ENCODE peak calls at places on chromosomes 4 and X, in eight cellular contexts. B is hepatocyte, C is HCT116, U is OCI-LY7, V is neural progenitor cell, K is SK-N-SH, T is PC-3, M is MM.1S. G is an unnamed sample.

GRCh38 chrX:37781808-37782207 is 1.9 kb downstream of the CYBB start:
- DNase-seq in V (no peak), C (no peak), K (no peak), B (no peak), U (no peak), M (no peak), T (no peak), G (no peak)

GRCh38 chr4:79682801-79683217 is 274.8 kb upstream of the GK2 start:
- DNase-seq in M (no peak), V (peak; percentile 12), U (no peak), B (no peak), T (no peak), C (no peak), K (no peak), G (no peak)

GRCh38 chrX:3680459-3680858 is 33.0 kb downstream of the PRKX start:
- DNase-seq in K (no peak), B (no peak), M (no peak), C (no peak), T (peak; percentile 2), U (no peak), V (no peak), G (no peak)

GRCh38 chr4:124262211-124263179 is 450.0 kb downstream of the ANKRD50 start:
- DNase-seq in C (peak; percentile 79), U (peak; percentile 63), B (peak; percentile 85), V (peak; percentile 84), K (peak; percentile 49), M (peak; percentile 69), T (peak; percentile 87), G (peak; percentile 86)

GRCh38 chrX:124098089-124098488 is 136.6 kb downstream of the STAG2 start:
- DNase-seq in K (peak; percentile 16), U (peak; percentile 48), M (peak; percentile 52), V (peak; percentile 39), C (no peak), B (peak; percentile 49), T (peak; percentile 53), G (peak; percentile 27)

GRCh38 chrX:107562482-107562881 is 65.8 kb upstream of the PRPS1 start:
- DNase-seq in B (no peak), U (no peak), C (no peak), K (no peak), V (no peak), M (no peak), T (peak; percentile 41), G (no peak)

GRCh38 chrX:108439434-108439883 is at the start of gene COL4A5:
- DNase-seq in T (peak; percentile 90), K (no peak), M (peak; percentile 69), V (peak; percentile 87), B (peak; percentile 72), U (no peak), C (peak; percentile 80), G (peak; percentile 85)

GRCh38 chrX:2513120-2513664 is 12.4 kb upstream of the DHRSX start:
- DNase-seq in U (peak; percentile 56), C (no peak), K (no peak), M (no peak), V (no peak), B (no peak), T (no peak), G (peak; percentile 16)

GRCh38 chrX:147693511-147693910 is 218.2 kb upstream of the FMR1 start:
- DNase-seq in U (no peak), T (no peak), V (no peak), C (no peak), B (no peak), M (no peak), K (no peak), G (no peak)

GRCh38 chr4:124529131-124529530 is 183.4 kb downstream of the ANKRD50 start:
- DNase-seq in T (no peak), M (no peak), C (no peak), B (no peak), U (no peak), V (no peak), K (no peak), G (no peak)

GRCh38 chr4:119116021-119116420 is 19.6 kb upstream of the MYOZ2 start:
- DNase-seq in T (no peak), C (no peak), K (no peak), B (no peak), M (no peak), V (no peak), U (no peak), G (no peak)
- TF ChIP-seq EZH2phosphoT487 in T (no peak), C (no peak), K (no peak), B (no peak), M (no peak), V (no peak), U (no peak), G (no peak)

GRCh38 chrX:134716620-134717012 is 58.3 kb upstream of the PLAC1 start:
- DNase-seq in M (no peak), C (no peak), K (no peak), U (no peak), V (no peak), T (no peak), B (no peak), G (no peak)

GRCh38 chrX:134721766-134722532 is 63.7 kb upstream of the PLAC1 start:
- DNase-seq in T (peak; percentile 51), C (no peak), M (no peak), V (no peak), K (no peak), U (no peak), B (no peak), G (no peak)

GRCh38 chrX:134717698-134718328 is 59.5 kb upstream of the PLAC1 start:
- DNase-seq in U (no peak), K (no peak), C (no peak), M (no peak), B (no peak), V (no peak), T (peak; percentile 53), G (no peak)

GRCh38 chrX:134715930-134716619 is 57.8 kb upstream of the PLAC1 start:
- DNase-seq in M (no peak), V (no peak), T (no peak), C (no peak), K (no peak), B (no peak), U (no peak), G (peak; percentile 2)

GRCh38 chrX:134718329-134719317 is 60.4 kb upstream of the PLAC1 start:
- DNase-seq in T (peak; percentile 96), B (peak; percentile 72), V (no peak), C (peak; percentile 54), M (peak; percentile 72), K (no peak), U (peak; percentile 7), G (peak; percentile 8)
- TF ChIP-seq CTCF in T (peak; percentile 36), B (no peak), V (no peak), C (no peak), M (no peak), K (peak; percentile 13), U (no peak), G (no peak)

DNA sequence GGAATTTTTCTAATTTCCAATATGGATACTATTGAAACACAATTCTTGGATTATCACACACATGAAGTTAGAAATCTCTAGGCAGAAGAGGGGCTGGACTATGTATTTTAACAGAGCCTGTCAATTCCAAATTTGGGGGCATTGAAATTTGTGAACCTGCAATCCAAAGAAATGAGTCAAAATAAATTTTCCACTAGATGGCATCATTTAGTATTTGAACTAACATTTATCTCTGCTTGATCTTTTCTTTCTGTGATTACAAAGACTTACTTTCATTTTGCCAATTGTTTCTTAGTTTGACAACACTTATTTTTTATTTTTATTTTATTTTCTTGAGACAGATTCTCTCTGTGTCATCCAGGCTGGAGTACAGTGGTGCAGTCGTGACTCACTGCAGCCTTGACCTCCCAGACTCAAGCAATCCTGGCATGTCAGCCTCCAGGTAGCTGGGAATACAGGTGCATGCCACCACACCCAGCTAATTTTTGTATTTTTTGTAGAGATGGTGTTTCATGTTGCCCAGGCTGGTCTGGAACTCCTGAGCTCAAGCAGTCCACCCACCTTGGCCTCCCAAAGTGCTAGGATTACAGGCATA is 2.7 kb upstream of the PYURF start:
- DNase-seq in U (peak; percentile 33), K (peak; percentile 18), V (no peak), B (no peak), C (no peak), M (peak; percentile 43), T (peak; percentile 53), G (peak; percentile 42)
- TF ChIP-seq EZH2phosphoT487 in U (no peak), K (no peak), V (no peak), B (no peak), C (no peak), M (no peak), T (no peak), G (no peak)

GRCh38 chrX:110119480-110119879 is 116.6 kb downstream of the TMEM164 start:
- DNase-seq in U (no peak), K (no peak), V (no peak), T (no peak), B (no peak), M (no peak), C (no peak), G (no peak)

GRCh38 chrX:110123331-110123782 is 120.4 kb downstream of the TMEM164 start:
- DNase-seq in K (no peak), V (no peak), T (no peak), U (no peak), M (no peak), C (no peak), B (peak; percentile 48), G (no peak)

GRCh38 chrX:110131031-110131430 is 128.1 kb downstream of the TMEM164 start:
- DNase-seq in V (no peak), U (no peak), T (no peak), M (no peak), K (no peak), B (no peak), C (no peak), G (no peak)

GRCh38 chrX:110120025-110120424 is 117.1 kb downstream of the TMEM164 start:
- DNase-seq in C (no peak), B (no peak), U (no peak), K (no peak), M (no peak), T (no peak), V (no peak), G (no peak)

GRCh38 chrX:110125435-110125834 is 122.5 kb downstream of the TMEM164 start:
- DNase-seq in C (no peak), V (peak; percentile 63), U (no peak), K (peak; percentile 24), T (peak; percentile 24), M (no peak), B (peak; percentile 15), G (peak; percentile 59)
- TF ChIP-seq CTCF in C (no peak), V (peak; percentile 51), U (peak; percentile 16), K (peak; percentile 36), T (peak; percentile 49), M (no peak), B (peak; percentile 42), G (peak; percentile 37)

GRCh38 chrX:44342866-44343265 is 606 bp downstream of the EFHC2 start:
- DNase-seq in T (no peak), K (no peak), M (no peak), B (no peak), U (no peak), C (no peak), V (no peak), G (no peak)
- TF ChIP-seq EZH2phosphoT487 in T (no peak), K (no peak), M (no peak), B (no peak), U (no peak), C (no peak), V (no peak), G (no peak)